ENCODE peak calls at places on chromosomes 12 and 14, in eight cellular contexts. V, J, E, G, K, P, D and F are unnamed samples.

GRCh38 chr12:95646781-95647184 is 95.5 kb upstream of the USP44 start:
- DNase-seq in V (peak; percentile 84), J (peak; percentile 79), E (no peak), G (no peak), K (no peak), P (no peak), D (peak; percentile 56), F (no peak)

GRCh38 chr14:104784218-104784568 is 11.4 kb downstream of the AKT1 start:
- DNase-seq in V (no peak), J (no peak), E (no peak), G (no peak), K (no peak), P (no peak), D (no peak), F (no peak)

GRCh38 chr12:63802012-63802608 is 22.4 kb downstream of the RXYLT1 start:
- DNase-seq in V (peak; percentile 25), J (no peak), E (peak; percentile 24), G (peak; percentile 21), K (no peak), P (no peak), D (peak; percentile 43), F (peak; percentile 62)

GRCh38 chr12:109223211-109223610 is 85.9 kb downstream of the FOXN4 start:
- DNase-seq in V (no peak), J (no peak), E (no peak), G (no peak), K (no peak), P (no peak), D (no peak), F (no peak)

GRCh38 chr14:61280092-61280525 is 1.0 kb downstream of the TMEM30B start:
- DNase-seq in V (no peak), J (no peak), E (no peak), G (no peak), K (no peak), P (no peak), D (no peak), F (peak; percentile 16)

GRCh38 chr12:113083863-113084430 is 27.4 kb downstream of the DTX1 start:
- DNase-seq in V (no peak), J (no peak), E (no peak), G (no peak), K (no peak), P (no peak), D (no peak), F (no peak)

GRCh38 chr14:23047042-23047634 is 5.1 kb downstream of the PSMB11 start:
- DNase-seq in V (no peak), J (no peak), E (no peak), G (no peak), K (no peak), P (no peak), D (peak; percentile 81), F (peak; percentile 27)

GRCh38 chr14:95597784-95598204 is 62.9 kb downstream of the GLRX5 start:
- DNase-seq in V (peak; percentile 43), J (peak; percentile 14), E (peak; percentile 82), G (no peak), K (no peak), P (peak; percentile 83), D (no peak), F (no peak)

GRCh38 chr12:24709201-24709600 is 239.7 kb downstream of the BCAT1 start:
- DNase-seq in V (peak; percentile 48), J (peak; percentile 25), E (no peak), G (no peak), K (no peak), P (no peak), D (no peak), F (no peak)

GRCh38 chr12:46915861-46916260 is 90.1 kb upstream of the SLC38A4 start:
- DNase-seq in V (peak; percentile 55), J (peak; percentile 67), E (no peak), G (no peak), K (no peak), P (no peak), D (no peak), F (no peak)

GRCh38 chr12:53233671-53234091 is 1.7 kb upstream of the RARG start:
- DNase-seq in V (no peak), J (no peak), E (no peak), G (no peak), K (no peak), P (peak; percentile 56), D (no peak), F (no peak)
- H3K9ac ChIP-seq in V (no peak overlapping the region), J (no peak overlapping the region), E (no peak overlapping the region), G (no peak overlapping the region), K (peak overlapping the region; percentile 55), P (no peak overlapping the region), D (no peak overlapping the region), F (no peak overlapping the region)

DNA sequence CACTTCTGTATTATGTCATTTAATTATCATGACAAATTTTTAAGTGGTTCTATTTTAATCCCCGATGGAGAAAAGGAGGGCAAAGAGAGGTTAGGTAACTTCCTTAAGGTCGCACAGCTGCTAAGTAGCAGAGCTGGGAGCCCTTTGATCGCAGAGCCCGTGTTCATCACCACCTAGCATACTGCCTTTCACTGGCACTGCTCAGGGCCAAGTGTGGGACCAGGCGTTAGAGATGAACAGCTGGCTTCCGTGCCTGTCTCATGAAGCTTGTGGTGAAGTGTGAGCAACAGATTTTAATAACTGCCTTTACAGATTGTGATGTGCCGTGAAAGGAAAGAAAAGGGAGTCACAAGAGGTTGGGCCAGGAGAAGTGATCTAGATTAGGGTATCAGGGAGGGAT is 273.6 kb downstream of the AKAP6 start:
- DNase-seq in V (no peak), J (no peak), E (no peak), G (no peak), K (no peak), P (no peak), D (no peak), F (no peak)
- H2AFZ ChIP-seq in V (no peak overlapping the region), J (no peak overlapping the region), E (no peak overlapping the region), G (no peak overlapping the region), K (no peak overlapping the region), P (peak overlapping the region; percentile 33), D (no peak overlapping the region), F (no peak overlapping the region)

DNA sequence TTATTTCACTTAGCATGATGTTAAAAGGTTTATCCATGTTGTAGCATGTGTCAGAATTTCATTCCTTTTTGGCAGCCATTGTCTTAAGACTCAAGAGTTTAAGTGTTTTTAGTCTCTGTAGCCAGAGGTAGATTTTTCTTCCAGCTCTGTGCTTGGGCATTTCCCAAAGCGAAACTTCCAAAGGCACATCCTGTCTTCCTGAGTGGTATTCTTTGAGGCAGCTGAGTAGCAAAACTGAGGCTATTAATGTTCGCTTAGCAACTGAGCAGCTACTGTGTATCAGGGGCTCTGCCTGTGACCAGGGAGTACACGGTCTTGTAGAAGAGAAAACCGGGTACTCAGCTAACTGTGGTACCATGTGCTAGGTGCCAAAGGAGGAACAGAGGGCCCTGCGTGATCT is 51.9 kb downstream of the ETV6 start:
- DNase-seq in V (no peak), J (no peak), E (no peak), G (no peak), K (no peak), P (no peak), D (peak; percentile 33), F (no peak)
- TF ChIP-seq CTCF in V (no peak), J (no peak), E (no peak), G (no peak), K (no peak), P (no peak), D (no peak), F (no peak)

GRCh38 chr12:118358607-118359540 is 13.8 kb downstream of the TAOK3 start:
- DNase-seq in V (no peak), J (no peak), E (no peak), G (no peak), K (no peak), P (no peak), D (no peak), F (no peak)

GRCh38 chr12:118355838-118356237 is 16.9 kb downstream of the TAOK3 start:
- DNase-seq in V (no peak), J (no peak), E (no peak), G (no peak), K (no peak), P (no peak), D (no peak), F (no peak)

GRCh38 chr12:118356809-118357326 is 15.8 kb downstream of the TAOK3 start:
- DNase-seq in V (peak; percentile 92), J (peak; percentile 78), E (no peak), G (no peak), K (no peak), P (no peak), D (no peak), F (peak; percentile 54)

GRCh38 chr12:118358008-118358359 is 14.7 kb downstream of the TAOK3 start:
- DNase-seq in V (no peak), J (no peak), E (no peak), G (no peak), K (no peak), P (no peak), D (no peak), F (no peak)

DNA sequence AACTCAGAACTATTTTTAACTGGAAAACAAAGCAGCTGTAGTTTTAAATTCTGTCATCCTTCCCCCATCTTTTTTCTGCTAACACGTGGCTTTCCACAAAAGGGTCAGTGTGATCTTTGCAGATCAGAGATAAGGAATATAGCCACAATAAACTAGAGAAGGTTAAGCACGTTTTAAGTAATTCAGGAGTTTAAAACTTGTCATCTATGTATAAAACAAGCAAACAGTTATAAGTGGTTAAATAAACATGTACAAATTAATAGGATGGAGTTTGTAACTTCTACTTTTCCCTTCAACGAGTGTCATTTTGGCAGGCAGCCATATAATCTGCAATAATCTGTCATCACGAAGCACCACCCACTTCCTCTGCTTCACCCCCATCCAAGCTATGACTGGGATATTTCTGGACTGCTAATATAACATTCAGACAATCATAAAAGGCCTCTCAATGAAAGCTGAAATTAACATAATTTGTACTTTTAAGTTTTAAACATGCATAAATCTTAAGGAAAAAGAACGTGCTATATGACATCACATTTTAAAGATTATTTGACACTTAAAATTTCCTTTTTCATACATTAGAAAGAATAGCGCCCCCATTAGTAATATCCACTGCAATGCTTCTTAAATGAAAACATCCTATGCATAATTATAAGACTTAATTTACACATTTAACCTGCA is 15.2 kb downstream of the TAOK3 start:
- DNase-seq in V (peak; percentile 65), J (no peak), E (no peak), G (no peak), K (peak; percentile 63), P (no peak), D (peak; percentile 70), F (peak; percentile 74)
- H3K9ac ChIP-seq in V (no peak overlapping the region), J (peak overlapping the region; percentile 32), E (no peak overlapping the region), G (no peak overlapping the region), K (no peak overlapping the region), P (no peak overlapping the region), D (no peak overlapping the region), F (no peak overlapping the region)

GRCh38 chr12:82057770-82058169 is 298.6 kb upstream of the PPFIA2 start:
- DNase-seq in V (no peak), J (peak; percentile 43), E (no peak), G (peak; percentile 61), K (peak; percentile 69), P (no peak), D (no peak), F (peak; percentile 36)
- H2AFZ ChIP-seq in V (no peak overlapping the region), J (no peak overlapping the region), E (no peak overlapping the region), G (peak overlapping the region; percentile 30), K (peak overlapping the region; percentile 75), P (no peak overlapping the region), D (no peak overlapping the region), F (no peak overlapping the region)